ENCODE peak calls at places on chromosomes 7 and 10, in five cellular contexts. One of them, this sample, is unnamed.

GRCh38 chr10:69742356-69742695 is 59.4 kb upstream of the COL13A1 start:
- DNase-seq in cardiac fibroblast: peak
- DNase-seq in lower leg skin: no peak
- DNase-seq in suprapubic skin: no peak
- DNase-seq in stimulated activated CD4-positive, alpha-beta T cell treated with anti-CD3 and anti-CD28 coated beads, TNF-alpha, amount 100 ng/mL, for 4 hours: no peak
- DNase-seq in this sample: no peak

GRCh38 chr10:131692176-131692575 is 208.6 kb upstream of the PPP2R2D start:
- DNase-seq in cardiac fibroblast: no peak
- DNase-seq in lower leg skin: no peak
- DNase-seq in suprapubic skin: no peak
- DNase-seq in stimulated activated CD4-positive, alpha-beta T cell treated with anti-CD3 and anti-CD28 coated beads, TNF-alpha, amount 100 ng/mL, for 4 hours: no peak
- DNase-seq in this sample: no peak

GRCh38 chr7:39433550-39433949 is 132.7 kb upstream of the YAE1 start:
- DNase-seq in suprapubic skin: no peak
- DNase-seq in lower leg skin: no peak
- DNase-seq in cardiac fibroblast: no peak
- DNase-seq in stimulated activated CD4-positive, alpha-beta T cell treated with anti-CD3 and anti-CD28 coated beads, TNF-alpha, amount 100 ng/mL, for 4 hours: no peak
- DNase-seq in this sample: no peak

GRCh38 chr7:2718703-2718965 is 30.6 kb downstream of the AMZ1 start:
- DNase-seq in suprapubic skin: no peak
- DNase-seq in cardiac fibroblast: no peak
- DNase-seq in lower leg skin: no peak
- DNase-seq in stimulated activated CD4-positive, alpha-beta T cell treated with anti-CD3 and anti-CD28 coated beads, TNF-alpha, amount 100 ng/mL, for 4 hours: no peak
- DNase-seq in this sample: no peak

GRCh38 chr7:129845972-129846327 is 106.8 kb downstream of the UBE2H start:
- DNase-seq in stimulated activated CD4-positive, alpha-beta T cell treated with anti-CD3 and anti-CD28 coated beads, TNF-alpha, amount 100 ng/mL, for 4 hours: no peak
- DNase-seq in lower leg skin: no peak
- DNase-seq in cardiac fibroblast: peak
- DNase-seq in suprapubic skin: no peak
- DNase-seq in this sample: no peak

GRCh38 chr10:3887404-3887803 is 102.4 kb upstream of the KLF6 start:
- DNase-seq in lower leg skin: no peak
- DNase-seq in cardiac fibroblast: no peak
- DNase-seq in suprapubic skin: no peak
- DNase-seq in stimulated activated CD4-positive, alpha-beta T cell treated with anti-CD3 and anti-CD28 coated beads, TNF-alpha, amount 100 ng/mL, for 4 hours: no peak
- DNase-seq in this sample: no peak

GRCh38 chr10:123472606-123473005 is 193.5 kb upstream of the GPR26 start:
- DNase-seq in stimulated activated CD4-positive, alpha-beta T cell treated with anti-CD3 and anti-CD28 coated beads, TNF-alpha, amount 100 ng/mL, for 4 hours: no peak
- DNase-seq in cardiac fibroblast: no peak
- DNase-seq in lower leg skin: no peak
- DNase-seq in suprapubic skin: no peak
- DNase-seq in this sample: no peak

GRCh38 chr10:11011436-11011835 is 6.2 kb upstream of the CELF2 start:
- DNase-seq in cardiac fibroblast: no peak
- DNase-seq in suprapubic skin: no peak
- DNase-seq in lower leg skin: no peak
- DNase-seq in stimulated activated CD4-positive, alpha-beta T cell treated with anti-CD3 and anti-CD28 coated beads, TNF-alpha, amount 100 ng/mL, for 4 hours: no peak
- DNase-seq in this sample: no peak

GRCh38 chr7:87216701-87217508 is 2.6 kb downstream of the TMEM243 start:
- DNase-seq in suprapubic skin: no peak
- DNase-seq in stimulated activated CD4-positive, alpha-beta T cell treated with anti-CD3 and anti-CD28 coated beads, TNF-alpha, amount 100 ng/mL, for 4 hours: no peak
- DNase-seq in cardiac fibroblast: no peak
- DNase-seq in lower leg skin: no peak
- DNase-seq in this sample: no peak

GRCh38 chr7:28812641-28813040 is 145.5 kb downstream of the TRIL start:
- DNase-seq in lower leg skin: no peak
- DNase-seq in stimulated activated CD4-positive, alpha-beta T cell treated with anti-CD3 and anti-CD28 coated beads, TNF-alpha, amount 100 ng/mL, for 4 hours: no peak
- DNase-seq in suprapubic skin: no peak
- DNase-seq in cardiac fibroblast: no peak
- DNase-seq in this sample: no peak

GRCh38 chr7:14380881-14381280 is 391.4 kb upstream of the ETV1 start:
- DNase-seq in suprapubic skin: no peak
- DNase-seq in cardiac fibroblast: no peak
- DNase-seq in lower leg skin: no peak
- DNase-seq in stimulated activated CD4-positive, alpha-beta T cell treated with anti-CD3 and anti-CD28 coated beads, TNF-alpha, amount 100 ng/mL, for 4 hours: no peak
- DNase-seq in this sample: no peak

GRCh38 chr7:80563561-80564327 is 51.9 kb upstream of the GNAT3 start:
- DNase-seq in cardiac fibroblast: no peak
- DNase-seq in lower leg skin: no peak
- DNase-seq in suprapubic skin: no peak
- DNase-seq in stimulated activated CD4-positive, alpha-beta T cell treated with anti-CD3 and anti-CD28 coated beads, TNF-alpha, amount 100 ng/mL, for 4 hours: no peak
- DNase-seq in this sample: no peak

GRCh38 chr7:2734761-2735571 is 47.0 kb downstream of the AMZ1 start:
- DNase-seq in stimulated activated CD4-positive, alpha-beta T cell treated with anti-CD3 and anti-CD28 coated beads, TNF-alpha, amount 100 ng/mL, for 4 hours: no peak
- DNase-seq in cardiac fibroblast: no peak
- DNase-seq in suprapubic skin: peak
- DNase-seq in lower leg skin: no peak
- DNase-seq in this sample: no peak

GRCh38 chr7:79282882-79283602 is 170.4 kb downstream of the MAGI2 start:
- DNase-seq in suprapubic skin: no peak
- DNase-seq in stimulated activated CD4-positive, alpha-beta T cell treated with anti-CD3 and anti-CD28 coated beads, TNF-alpha, amount 100 ng/mL, for 4 hours: no peak
- DNase-seq in lower leg skin: no peak
- DNase-seq in cardiac fibroblast: peak
- DNase-seq in this sample: no peak

GRCh38 chr10:82267465-82267864 is 392.5 kb downstream of the NRG3 start:
- DNase-seq in suprapubic skin: no peak
- DNase-seq in cardiac fibroblast: no peak
- DNase-seq in stimulated activated CD4-positive, alpha-beta T cell treated with anti-CD3 and anti-CD28 coated beads, TNF-alpha, amount 100 ng/mL, for 4 hours: no peak
- DNase-seq in lower leg skin: no peak
- DNase-seq in this sample: no peak

GRCh38 chr7:36155811-36156361 is 2.8 kb downstream of the EEPD1 start:
- DNase-seq in cardiac fibroblast: no peak
- DNase-seq in lower leg skin: peak
- DNase-seq in stimulated activated CD4-positive, alpha-beta T cell treated with anti-CD3 and anti-CD28 coated beads, TNF-alpha, amount 100 ng/mL, for 4 hours: no peak
- DNase-seq in suprapubic skin: no peak
- DNase-seq in this sample: no peak

GRCh38 chr7:128883622-128884549 is 21.2 kb downstream of the ATP6V1F start:
- DNase-seq in stimulated activated CD4-positive, alpha-beta T cell treated with anti-CD3 and anti-CD28 coated beads, TNF-alpha, amount 100 ng/mL, for 4 hours: peak
- DNase-seq in suprapubic skin: peak
- DNase-seq in lower leg skin: peak
- DNase-seq in cardiac fibroblast: peak
- DNase-seq in this sample: peak

GRCh38 chr10:75532253-75532924 is 101.0 kb downstream of the LRMDA start:
- DNase-seq in cardiac fibroblast: peak
- DNase-seq in lower leg skin: no peak
- DNase-seq in suprapubic skin: no peak
- DNase-seq in stimulated activated CD4-positive, alpha-beta T cell treated with anti-CD3 and anti-CD28 coated beads, TNF-alpha, amount 100 ng/mL, for 4 hours: no peak
- DNase-seq in this sample: no peak

GRCh38 chr7:1844336-1844955 is 174.4 kb downstream of the ELFN1 start:
- DNase-seq in lower leg skin: no peak
- DNase-seq in stimulated activated CD4-positive, alpha-beta T cell treated with anti-CD3 and anti-CD28 coated beads, TNF-alpha, amount 100 ng/mL, for 4 hours: no peak
- DNase-seq in cardiac fibroblast: no peak
- DNase-seq in suprapubic skin: peak
- DNase-seq in this sample: no peak

GRCh38 chr10:123800299-123800698 is 91.3 kb downstream of the CPXM2 start:
- DNase-seq in suprapubic skin: no peak
- DNase-seq in lower leg skin: no peak
- DNase-seq in stimulated activated CD4-positive, alpha-beta T cell treated with anti-CD3 and anti-CD28 coated beads, TNF-alpha, amount 100 ng/mL, for 4 hours: no peak
- DNase-seq in cardiac fibroblast: no peak
- DNase-seq in this sample: peak

This sample was measured in mesothelial cell of epicardium.